ENCODE peak calls at places on chromosomes 5 and 9, in eight cellular contexts. T, I, P, B, K, X, Q and D are unnamed samples.

GRCh38 chr9:16521868-16522381 is 348.5 kb downstream of the BNC2 start:
- DNase-seq in X (no peak), P (no peak), T (no peak), K (peak), B (no peak), Q (no peak), I (peak), D (peak)

GRCh38 chr9:129440394-129441186 is 180.3 kb downstream of the C9orf50 start:
- DNase-seq in T (no peak), P (no peak), I (no peak), B (no peak), K (no peak), X (no peak), Q (no peak), D (no peak)

GRCh38 chr5:94847019-94847418 is 228.6 kb downstream of the SLF1 start:
- DNase-seq in K (no peak), T (no peak), X (no peak), Q (no peak), P (no peak), I (no peak), B (no peak), D (no peak)

GRCh38 chr5:53423724-53424123 is 56.7 kb upstream of the FST start:
- DNase-seq in X (no peak), K (peak), P (no peak), I (peak), T (no peak), Q (no peak), B (no peak), D (no peak)

GRCh38 chr5:95730011-95730700 is 980 bp upstream of the RHOBTB3 start:
- DNase-seq in X (no peak), T (no peak), I (peak), K (peak), B (no peak), Q (no peak), P (no peak), D (no peak)

GRCh38 chr9:90447773-90448172 is 194.9 kb downstream of the DIRAS2 start:
- DNase-seq in I (no peak), B (no peak), Q (no peak), K (no peak), T (no peak), P (no peak), X (no peak), D (no peak)

GRCh38 chr5:31000287-31000686 is 193.2 kb upstream of the CDH6 start:
- DNase-seq in X (no peak), K (no peak), Q (no peak), T (no peak), B (no peak), P (no peak), I (no peak), D (no peak)

GRCh38 chr5:172903790-172904189 is 55.4 kb upstream of the RPL26L1 start:
- DNase-seq in P (no peak), X (no peak), T (peak), I (peak), B (no peak), K (peak), Q (no peak), D (peak)

GRCh38 chr9:84271887-84272556 is 68.5 kb downstream of the SLC28A3 start:
- DNase-seq in K (peak), B (peak), P (no peak), I (peak), X (no peak), Q (no peak), T (no peak), D (peak)

GRCh38 chr5:133289686-133290367 is 238.0 kb downstream of the HSPA4 start:
- DNase-seq in Q (no peak), T (peak), P (no peak), B (no peak), X (no peak), K (no peak), I (no peak), D (no peak)

GRCh38 chr5:38069360-38069759 is 189.0 kb upstream of the EGFLAM start:
- DNase-seq in I (no peak), K (peak), Q (no peak), B (no peak), X (no peak), P (no peak), T (no peak), D (no peak)

GRCh38 chr9:87307810-87308209 is 189.9 kb upstream of the DAPK1 start:
- DNase-seq in X (no peak), B (no peak), K (no peak), T (no peak), I (peak), Q (no peak), P (no peak), D (no peak)

GRCh38 chr9:91416086-91416712 is 7.4 kb downstream of the NFIL3 start:
- DNase-seq in T (no peak), Q (no peak), I (peak), X (no peak), B (no peak), K (peak), P (no peak), D (no peak)

GRCh38 chr9:13823021-13823420 is 490.9 kb downstream of the NFIB start:
- DNase-seq in K (peak), B (no peak), T (no peak), I (peak), X (no peak), Q (no peak), P (no peak), D (peak)

GRCh38 chr5:173010547-173011464 is 27.2 kb downstream of the ATP6V0E1 start:
- DNase-seq in B (peak), P (no peak), I (peak), Q (peak), X (peak), T (peak), K (peak), D (peak)

GRCh38 chr9:15469406-15469805 is 41.4 kb downstream of the PSIP1 start:
- DNase-seq in T (no peak), Q (no peak), X (no peak), B (no peak), I (peak), K (peak), P (no peak), D (peak)

GRCh38 chr9:137296214-137297059 is 5.6 kb downstream of the NRARP start:
- DNase-seq in B (no peak), I (peak), K (peak), T (peak), Q (no peak), X (no peak), P (no peak), D (no peak)

GRCh38 chr5:68436686-68437520 is 221.3 kb downstream of the PIK3R1 start:
- DNase-seq in X (no peak), K (peak), B (no peak), P (no peak), T (no peak), Q (no peak), I (peak), D (peak)

GRCh38 chr5:134236820-134237219 is 10.9 kb upstream of the PPP2CA start:
- DNase-seq in X (no peak), T (no peak), I (no peak), P (no peak), K (no peak), Q (no peak), B (no peak), D (no peak)

GRCh38 chr5:147055850-147056523 is 177.4 kb upstream of the PPP2R2B start:
- DNase-seq in K (peak), X (no peak), Q (peak), T (no peak), P (no peak), I (no peak), B (peak), D (peak)

GRCh38 chr9:91395106-91395552 is 28.5 kb downstream of the NFIL3 start:
- DNase-seq in X (no peak), P (no peak), I (peak), B (no peak), Q (no peak), T (no peak), K (peak), D (no peak)

GRCh38 chr5:31995714-31996113 is 178.4 kb downstream of the GOLPH3 start:
- DNase-seq in T (no peak), B (no peak), K (no peak), P (no peak), X (no peak), Q (no peak), I (no peak), D (no peak)

GRCh38 chr9:90774682-90775081 is 26.9 kb upstream of the SYK start:
- DNase-seq in P (peak), Q (no peak), X (no peak), K (no peak), B (peak), I (no peak), T (peak), D (no peak)

GRCh38 chr5:141001466-141001853 is 35.2 kb downstream of the PCDHAC2 start:
- DNase-seq in T (no peak), K (no peak), P (no peak), X (no peak), Q (peak), I (no peak), B (peak), D (peak)

GRCh38 chr9:4507306-4507705 is 17.0 kb downstream of the SLC1A1 start:
- DNase-seq in P (no peak), B (no peak), X (no peak), Q (no peak), K (peak), I (peak), T (no peak), D (no peak)

GRCh38 chr5:146894763-146895521 is 16.4 kb upstream of the PPP2R2B start:
- DNase-seq in Q (no peak), K (peak), I (no peak), X (no peak), B (no peak), P (no peak), T (no peak), D (peak)

GRCh38 chr9:121686930-121687541 is 35.6 kb downstream of the DAB2IP start:
- DNase-seq in P (no peak), K (peak), Q (peak), I (peak), T (peak), B (peak), X (peak), D (peak)

GRCh38 chr9:138072897-138073296 is 195.3 kb downstream of the CACNA1B start:
- DNase-seq in Q (no peak), T (no peak), I (no peak), P (no peak), K (no peak), X (no peak), B (no peak), D (no peak)